ENCODE peak calls at places on chromosomes 3 and 15, in six cellular contexts. Q is H1, N is WTC11, S is GM12878, U is HepG2, G is HCT116. Z is an unnamed sample.

GRCh38 chr3:71658131-71658530 is 67.1 kb downstream of the EIF4E3 start:
- DNase-seq in Q (no peak), N (no peak), S (no peak), U (no peak), G (peak; percentile 7), Z (no peak)

GRCh38 chr3:37703633-37704032 is 158.0 kb upstream of the CTDSPL start:
- DNase-seq in Q (no peak), N (no peak), S (no peak), U (no peak), G (no peak), Z (no peak)

GRCh38 chr3:111715911-111716523 is 120.9 kb upstream of the ZBED2 start:
- DNase-seq in Q (peak; percentile 59), N (peak; percentile 27), S (no peak), U (peak; percentile 47), G (no peak), Z (peak; percentile 17)

GRCh38 chr3:153768559-153769469 is 352.4 kb upstream of the ARHGEF26 start:
- DNase-seq in Q (peak; percentile 59), N (peak; percentile 44), S (peak; percentile 9), U (peak; percentile 30), G (peak; percentile 47), Z (peak; percentile 43)

GRCh38 chr3:112759681-112760080 is 87.0 kb downstream of the CD200R1L start:
- DNase-seq in Q (no peak), N (no peak), S (no peak), U (no peak), G (no peak), Z (no peak)

GRCh38 chr3:73510298-73510697 is 114.4 kb downstream of the PDZRN3 start:
- DNase-seq in Q (no peak), N (no peak), S (no peak), U (no peak), G (no peak), Z (no peak)

GRCh38 chr3:105997800-105998526 is 129.2 kb upstream of the CBLB start:
- DNase-seq in Q (no peak), N (no peak), S (no peak), U (no peak), G (peak; percentile 19), Z (no peak)

GRCh38 chr3:181700168-181701087 is 11.3 kb upstream of the SOX2 start:
- DNase-seq in Q (peak; percentile 83), N (peak; percentile 78), S (peak; percentile 21), U (peak; percentile 44), G (peak; percentile 69), Z (peak; percentile 72)

GRCh38 chr3:10023587-10024310 is 2.5 kb upstream of the FANCD2 start:
- DNase-seq in Q (no peak), N (no peak), S (no peak), U (no peak), G (no peak), Z (peak; percentile 58)

GRCh38 chr15:35060591-35060990 is 24.5 kb downstream of the NANOGP8 start:
- DNase-seq in Q (no peak), N (no peak), S (no peak), U (no peak), G (no peak), Z (no peak)

GRCh38 chr3:133763797-133764734 is 17.9 kb downstream of the TF start:
- DNase-seq in Q (no peak), N (no peak), S (no peak), U (no peak), G (no peak), Z (no peak)

GRCh38 chr3:42535981-42536784 is 33.7 kb downstream of the VIPR1 start:
- DNase-seq in Q (peak; percentile 65), N (peak; percentile 78), S (no peak), U (peak; percentile 60), G (no peak), Z (peak; percentile 88)

GRCh38 chr15:77497108-77497737 is 76.5 kb downstream of the HMG20A start:
- DNase-seq in Q (peak; percentile 74), N (peak; percentile 42), S (no peak), U (no peak), G (no peak), Z (no peak)

GRCh38 chr3:59464187-59464586 is 414.4 kb upstream of the CFAP20DC start:
- DNase-seq in Q (no peak), N (no peak), S (no peak), U (no peak), G (no peak), Z (no peak)

GRCh38 chr3:82261637-82262036 is 500.2 kb upstream of the GBE1 start:
- DNase-seq in Q (no peak), N (no peak), S (no peak), U (no peak), G (no peak), Z (no peak)

GRCh38 chr15:101765772-101766456 is 37.4 kb upstream of the OR4F6 start:
- DNase-seq in Q (no peak), N (no peak), S (no peak), U (no peak), G (no peak), Z (no peak)

GRCh38 chr15:81296673-81297072 is 27.3 kb downstream of the STARD5 start:
- DNase-seq in Q (no peak), N (no peak), S (peak; percentile 95), U (no peak), G (no peak), Z (no peak)

GRCh38 chr15:57495037-57495436 is 96.7 kb upstream of the MYZAP start:
- DNase-seq in Q (peak; percentile 1), N (no peak), S (no peak), U (no peak), G (no peak), Z (no peak)

GRCh38 chr3:159252772-159253384 is 451.0 kb downstream of the MFSD1 start:
- DNase-seq in Q (no peak), N (no peak), S (peak; percentile 11), U (peak; percentile 10), G (peak; percentile 70), Z (peak; percentile 52)

GRCh38 chr15:96342611-96343528 is 12.4 kb downstream of the NR2F2 start:
- DNase-seq in Q (peak; percentile 53), N (peak; percentile 15), S (no peak), U (no peak), G (no peak), Z (no peak)

GRCh38 chr3:196138927-196139680 is 57.2 kb upstream of the TFRC start:
- DNase-seq in Q (no peak), N (no peak), S (no peak), U (no peak), G (no peak), Z (no peak)

GRCh38 chr3:152474585-152474984 is 205.9 kb downstream of the MBNL1 start:
- DNase-seq in Q (no peak), N (no peak), S (peak; percentile 60), U (peak; percentile 29), G (peak; percentile 43), Z (no peak)

GRCh38 chr3:16199769-16200168 is 25.3 kb downstream of the GALNT15 start:
- DNase-seq in Q (no peak), N (no peak), S (no peak), U (no peak), G (no peak), Z (no peak)

GRCh38 chr15:31869640-31870335 is 160.5 kb upstream of the CHRNA7 start:
- DNase-seq in Q (no peak), N (peak; percentile 22), S (no peak), U (no peak), G (no peak), Z (no peak)

GRCh38 chr15:67361100-67361499 is 106.5 kb downstream of the IQCH start:
- DNase-seq in Q (no peak), N (no peak), S (no peak), U (no peak), G (no peak), Z (no peak)

GRCh38 chr15:90318591-90318990 is 33.5 kb upstream of the ZNF774 start:
- DNase-seq in Q (no peak), N (no peak), S (no peak), U (no peak), G (no peak), Z (no peak)

DNA sequence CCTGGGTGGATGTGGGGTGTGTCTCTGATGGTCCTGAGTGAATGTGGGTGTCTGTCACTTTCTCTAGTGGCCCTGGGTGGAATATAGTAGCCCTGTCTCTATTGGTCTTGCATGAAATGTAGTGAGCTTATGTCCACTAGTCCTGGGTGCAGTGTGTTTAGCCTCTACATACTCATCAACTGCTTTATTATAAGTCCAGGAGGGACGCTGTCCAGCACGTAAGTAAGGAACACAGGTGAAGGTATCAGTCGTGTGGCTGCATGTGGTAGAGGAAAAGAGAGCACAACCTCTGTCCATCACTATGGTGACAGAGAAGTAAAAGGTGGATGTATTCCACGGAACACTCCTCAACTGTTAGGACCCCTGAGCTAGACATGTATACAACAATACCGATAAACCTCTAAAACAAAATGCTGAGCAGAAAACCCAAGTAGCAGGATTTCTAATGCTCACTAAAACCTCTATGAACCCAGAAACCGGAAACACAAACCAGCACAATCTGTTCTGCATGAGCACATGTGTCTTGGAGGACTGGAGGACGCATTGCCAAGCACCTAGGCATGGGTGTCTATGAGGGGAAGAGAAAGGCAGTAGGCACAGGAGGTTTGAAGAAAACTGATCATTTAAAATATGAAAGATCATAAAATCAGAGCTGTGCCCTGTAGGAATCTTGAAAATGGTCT is 11.0 kb downstream of the LTF start:
- DNase-seq in Q (no peak), N (no peak), S (no peak), U (no peak), G (no peak), Z (no peak)
- TF ChIP-seq ATF3 in Q (no peak), N (no peak), S (no peak), U (no peak), G (no peak), Z (no peak)

GRCh38 chr3:14496351-14496750 is 43.8 kb downstream of the GRIP2 start:
- DNase-seq in Q (no peak), N (no peak), S (no peak), U (no peak), G (no peak), Z (no peak)

GRCh38 chr3:14494973-14495300 is 45.2 kb downstream of the GRIP2 start:
- DNase-seq in Q (no peak), N (no peak), S (no peak), U (no peak), G (no peak), Z (no peak)

GRCh38 chr3:14492948-14493881 is 46.9 kb downstream of the GRIP2 start:
- DNase-seq in Q (no peak), N (no peak), S (no peak), U (no peak), G (no peak), Z (no peak)

GRCh38 chr3:14494279-14494972 is 45.7 kb downstream of the GRIP2 start:
- DNase-seq in Q (no peak), N (no peak), S (no peak), U (no peak), G (no peak), Z (no peak)

GRCh38 chr3:14497321-14497720 is 42.8 kb downstream of the GRIP2 start:
- DNase-seq in Q (no peak), N (peak; percentile 49), S (no peak), U (no peak), G (no peak), Z (peak; percentile 42)
- TF ChIP-seq ATF3 in Q (no peak), N (no peak), S (no peak), U (no peak), G (no peak), Z (no peak)

DNA sequence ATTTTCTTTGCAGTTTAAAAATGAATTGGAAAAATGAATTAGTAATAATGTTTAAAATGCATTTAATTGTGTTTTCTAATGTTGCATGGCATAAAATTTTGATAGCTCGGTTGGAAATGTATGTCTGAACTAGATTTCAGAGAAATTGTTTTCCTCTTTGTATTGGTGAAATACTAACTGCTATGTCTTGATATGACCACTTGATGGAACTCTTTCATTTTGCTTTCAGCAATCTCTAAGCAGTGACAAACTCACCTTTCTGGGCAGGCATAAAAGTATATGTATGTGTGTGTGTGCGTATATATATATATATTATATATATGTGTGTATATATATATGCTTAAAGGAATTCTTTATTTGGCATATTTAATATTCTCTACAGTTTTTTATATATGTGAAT is 239.3 kb upstream of the ZNF717 start:
- DNase-seq in Q (no peak), N (no peak), S (no peak), U (peak; percentile 3), G (no peak), Z (peak; percentile 0)
- TF ChIP-seq ATF3 in Q (no peak), N (no peak), S (no peak), U (no peak), G (no peak), Z (no peak)

GRCh38 chr15:56249080-56249479 is 5.4 kb upstream of the RFX7 start:
- DNase-seq in Q (no peak), N (no peak), S (no peak), U (peak; percentile 30), G (peak; percentile 59), Z (peak; percentile 21)
- TF ChIP-seq ATF3 in Q (no peak), N (no peak), S (no peak), U (no peak), G (no peak), Z (no peak)